ENCODE peak calls at places on chromosome 7, in seven cellular contexts. One of them, this sample, is unnamed. For H3K27me3, the result is how much of the 10 kb centered on the place peaks cover.

GRCh38 chr7:37117261-37117660 is 331.4 kb downstream of the ELMO1 start:
- DNase-seq in PC-3: no peak
- DNase-seq in suprapubic skin: no peak
- DNase-seq in gastrocnemius medialis: no peak
- DNase-seq in colonic mucosa: no peak
- DNase-seq in sigmoid colon: no peak
- DNase-seq in PC-9: no peak
- DNase-seq in this sample: no peak

GRCh38 chr7:74174606-74175082 is 488 bp downstream of the EIF4H start:
- DNase-seq in colonic mucosa: peak
- DNase-seq in gastrocnemius medialis: peak
- DNase-seq in PC-3: peak
- DNase-seq in PC-9: no peak
- DNase-seq in sigmoid colon: peak
- DNase-seq in suprapubic skin: peak
- DNase-seq in this sample: peak

GRCh38 chr7:76108540-76109233 is 60.8 kb downstream of the MDH2 start:
- DNase-seq in PC-3: peak
- DNase-seq in sigmoid colon: peak
- DNase-seq in colonic mucosa: peak
- DNase-seq in gastrocnemius medialis: no peak
- DNase-seq in suprapubic skin: no peak
- DNase-seq in PC-9: no peak
- DNase-seq in this sample: peak

GRCh38 chr7:134886353-134887057 is 99.8 kb upstream of the AGBL3 start:
- DNase-seq in PC-9: peak
- DNase-seq in PC-3: peak
- DNase-seq in gastrocnemius medialis: no peak
- DNase-seq in suprapubic skin: no peak
- DNase-seq in sigmoid colon: peak
- DNase-seq in colonic mucosa: no peak
- DNase-seq in this sample: peak

GRCh38 chr7:121084748-121085336 is 96.3 kb downstream of the CPED1 start:
- DNase-seq in suprapubic skin: no peak
- DNase-seq in gastrocnemius medialis: no peak
- DNase-seq in sigmoid colon: no peak
- DNase-seq in colonic mucosa: no peak
- DNase-seq in PC-9: peak
- DNase-seq in PC-3: peak
- DNase-seq in this sample: peak

GRCh38 chr7:121604627-121605296 is 208.7 kb upstream of the FAM3C start:
- DNase-seq in colonic mucosa: no peak
- DNase-seq in sigmoid colon: no peak
- DNase-seq in gastrocnemius medialis: no peak
- DNase-seq in suprapubic skin: no peak
- DNase-seq in PC-9: no peak
- DNase-seq in PC-3: no peak
- DNase-seq in this sample: no peak

GRCh38 chr7:36021367-36021766 is 131.7 kb upstream of the EEPD1 start:
- DNase-seq in colonic mucosa: no peak
- DNase-seq in gastrocnemius medialis: no peak
- DNase-seq in suprapubic skin: no peak
- DNase-seq in PC-3: peak
- DNase-seq in PC-9: no peak
- DNase-seq in sigmoid colon: no peak
- DNase-seq in this sample: no peak

GRCh38 chr7:97871659-97872024 is 566 bp downstream of the ASNS start:
- DNase-seq in sigmoid colon: no peak
- DNase-seq in gastrocnemius medialis: no peak
- DNase-seq in colonic mucosa: no peak
- DNase-seq in PC-3: peak
- DNase-seq in suprapubic skin: no peak
- DNase-seq in PC-9: no peak
- DNase-seq in this sample: peak

GRCh38 chr7:37410305-37411209 is 38.1 kb downstream of the ELMO1 start:
- DNase-seq in gastrocnemius medialis: no peak
- DNase-seq in sigmoid colon: no peak
- DNase-seq in PC-9: no peak
- DNase-seq in colonic mucosa: no peak
- DNase-seq in suprapubic skin: no peak
- DNase-seq in PC-3: no peak
- DNase-seq in this sample: no peak

GRCh38 chr7:12570529-12571461 is at the start of gene SCIN:
- DNase-seq in PC-9: no peak
- DNase-seq in suprapubic skin: no peak
- DNase-seq in colonic mucosa: peak
- DNase-seq in PC-3: peak
- DNase-seq in sigmoid colon: peak
- DNase-seq in gastrocnemius medialis: no peak
- DNase-seq in this sample: no peak

GRCh38 chr7:139982927-139983925 is 79.5 kb downstream of the PARP12 start:
- DNase-seq in PC-9: no peak
- DNase-seq in PC-3: no peak
- DNase-seq in gastrocnemius medialis: no peak
- DNase-seq in suprapubic skin: no peak
- DNase-seq in sigmoid colon: no peak
- DNase-seq in colonic mucosa: no peak
- DNase-seq in this sample: no peak

GRCh38 chr7:5629941-5630340 is 151.5 kb downstream of the RNF216 start:
- DNase-seq in colonic mucosa: no peak
- DNase-seq in sigmoid colon: no peak
- DNase-seq in gastrocnemius medialis: no peak
- DNase-seq in suprapubic skin: no peak
- DNase-seq in PC-3: peak
- DNase-seq in PC-9: peak
- DNase-seq in this sample: no peak

GRCh38 chr7:18212308-18212707 is 184.7 kb upstream of the PRPS1L1 start:
- DNase-seq in colonic mucosa: no peak
- DNase-seq in sigmoid colon: no peak
- DNase-seq in PC-9: no peak
- DNase-seq in suprapubic skin: no peak
- DNase-seq in PC-3: no peak
- DNase-seq in gastrocnemius medialis: no peak
- DNase-seq in this sample: no peak

GRCh38 chr7:92135100-92135429 is 788 bp upstream of the CYP51A1 start:
- DNase-seq in suprapubic skin: no peak
- DNase-seq in sigmoid colon: no peak
- DNase-seq in PC-9: no peak
- DNase-seq in gastrocnemius medialis: no peak
- DNase-seq in colonic mucosa: peak
- DNase-seq in PC-3: peak
- DNase-seq in this sample: peak

GRCh38 chr7:105010538-105011523 is 3.2 kb upstream of the KMT2E start:
- DNase-seq in PC-9: no peak
- DNase-seq in PC-3: no peak
- DNase-seq in colonic mucosa: no peak
- DNase-seq in suprapubic skin: no peak
- DNase-seq in gastrocnemius medialis: no peak
- DNase-seq in sigmoid colon: no peak
- DNase-seq in this sample: no peak

GRCh38 chr7:43198599-43199090 is 86.2 kb downstream of the HECW1 start:
- DNase-seq in sigmoid colon: no peak
- DNase-seq in gastrocnemius medialis: no peak
- DNase-seq in PC-3: no peak
- DNase-seq in suprapubic skin: no peak
- DNase-seq in colonic mucosa: no peak
- DNase-seq in PC-9: no peak
- DNase-seq in this sample: no peak

GRCh38 chr7:157468221-157469111 is 131.7 kb downstream of the DNAJB6 start:
- DNase-seq in gastrocnemius medialis: no peak
- DNase-seq in PC-9: no peak
- DNase-seq in sigmoid colon: peak
- DNase-seq in colonic mucosa: no peak
- DNase-seq in suprapubic skin: no peak
- DNase-seq in PC-3: peak
- DNase-seq in this sample: no peak

GRCh38 chr7:12571691-12572090 is 1.2 kb downstream of the SCIN start:
- DNase-seq in colonic mucosa: no peak
- DNase-seq in PC-9: peak
- DNase-seq in PC-3: peak
- DNase-seq in gastrocnemius medialis: no peak
- DNase-seq in suprapubic skin: no peak
- DNase-seq in sigmoid colon: no peak
- DNase-seq in this sample: no peak

GRCh38 chr7:29839302-29839701 is 33.0 kb downstream of the WIPF3 start:
- DNase-seq in gastrocnemius medialis: peak
- DNase-seq in suprapubic skin: peak
- DNase-seq in colonic mucosa: no peak
- DNase-seq in PC-9: no peak
- DNase-seq in PC-3: no peak
- DNase-seq in sigmoid colon: peak
- DNase-seq in this sample: peak

GRCh38 chr7:29807179-29807841 is 1.0 kb downstream of the WIPF3 start:
- DNase-seq in sigmoid colon: no peak
- DNase-seq in PC-3: peak
- DNase-seq in PC-9: peak
- DNase-seq in gastrocnemius medialis: peak
- DNase-seq in colonic mucosa: peak
- DNase-seq in suprapubic skin: no peak
- DNase-seq in this sample: peak

GRCh38 chr7:55120501-55121198 is 101.8 kb downstream of the EGFR start:
- DNase-seq in PC-3: peak
- DNase-seq in PC-9: peak
- DNase-seq in suprapubic skin: no peak
- DNase-seq in sigmoid colon: no peak
- DNase-seq in gastrocnemius medialis: no peak
- DNase-seq in colonic mucosa: no peak
- DNase-seq in this sample: no peak

DNA sequence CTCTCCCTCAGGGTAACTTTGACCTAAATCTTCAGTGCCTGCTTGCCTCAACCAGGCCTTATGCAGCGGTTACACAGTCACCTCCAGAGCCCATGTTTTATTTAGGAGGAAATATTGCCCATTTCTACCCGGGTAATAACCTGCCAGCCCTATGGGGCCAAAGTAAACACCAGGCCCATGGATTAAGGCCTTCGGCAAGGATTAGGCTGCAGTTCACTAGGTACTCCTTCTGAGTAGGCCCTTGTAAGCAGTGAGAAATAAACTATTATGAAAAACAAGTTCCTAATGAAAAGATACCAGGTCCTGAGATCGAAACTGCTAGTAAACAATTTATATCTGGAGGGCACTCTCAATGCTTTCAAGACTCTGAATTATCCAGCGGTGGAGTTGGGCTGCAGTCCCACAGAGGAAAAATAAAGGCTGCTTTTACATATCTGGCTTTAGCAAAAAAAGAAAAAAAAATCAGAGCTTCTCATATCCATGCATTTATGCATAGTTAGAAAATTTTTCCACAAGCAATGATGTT is 3.7 kb upstream of the HOXA10 start:
- DNase-seq in PC-3: no peak
- DNase-seq in sigmoid colon: no peak
- DNase-seq in gastrocnemius medialis: no peak
- DNase-seq in suprapubic skin: peak
- DNase-seq in PC-9: no peak
- DNase-seq in colonic mucosa: no peak
- DNase-seq in this sample: no peak
- H3K4me3 ChIP-seq in PC-3: peak
- H3K4me3 ChIP-seq in sigmoid colon: peak
- H3K4me3 ChIP-seq in gastrocnemius medialis: peak
- H3K4me3 ChIP-seq in suprapubic skin: peak
- H3K4me3 ChIP-seq in PC-9: no peak
- H3K4me3 ChIP-seq in colonic mucosa: peak
- H3K4me3 ChIP-seq in this sample: peak

DNA sequence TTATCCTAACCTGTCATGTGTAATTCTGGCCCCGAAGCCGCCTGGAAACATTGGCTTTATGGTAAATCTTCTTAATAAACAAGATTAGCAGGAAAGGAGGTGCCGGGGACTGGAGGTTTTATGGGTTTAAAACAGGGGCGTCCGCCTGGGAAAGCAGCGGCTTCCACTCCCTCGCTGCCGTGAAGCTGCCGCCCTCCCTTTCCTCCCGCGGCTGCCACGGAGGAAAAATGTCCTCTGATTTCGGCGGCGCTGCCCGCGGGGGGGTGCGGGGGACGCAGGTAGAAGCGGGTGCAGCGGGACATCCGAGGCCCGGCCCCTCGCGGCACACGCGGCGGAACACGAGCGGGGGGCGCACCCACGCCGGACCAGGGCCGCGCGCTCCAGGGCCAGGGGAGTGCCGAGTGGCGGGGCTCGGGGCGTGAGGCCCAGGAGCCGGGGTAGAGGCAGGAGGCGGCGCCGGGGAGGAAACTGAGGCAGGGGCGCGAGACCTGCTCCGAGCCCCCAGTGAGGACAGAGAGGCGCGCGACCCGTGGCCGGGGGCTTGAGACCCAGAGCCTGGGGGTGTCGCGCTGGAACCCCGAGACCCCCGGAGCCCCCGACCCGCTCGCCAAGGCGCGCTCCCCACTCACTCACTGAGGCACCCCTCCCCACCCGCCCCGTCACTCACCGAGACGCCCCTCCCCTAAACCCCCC is 978 bp downstream of the PTPRN2 start:
- DNase-seq in suprapubic skin: no peak
- DNase-seq in PC-9: no peak
- DNase-seq in sigmoid colon: no peak
- DNase-seq in gastrocnemius medialis: no peak
- DNase-seq in PC-3: no peak
- DNase-seq in colonic mucosa: no peak
- DNase-seq in this sample: no peak
- H3K27me3 ChIP-seq in suprapubic skin: half or more
- H3K27me3 ChIP-seq in PC-9: half or more
- H3K27me3 ChIP-seq in sigmoid colon: under half
- H3K27me3 ChIP-seq in gastrocnemius medialis: under half
- H3K27me3 ChIP-seq in PC-3: under half
- H3K27me3 ChIP-seq in colonic mucosa: under half
- H3K27me3 ChIP-seq in this sample: under half

GRCh38 chr7:2523941-2524807 is 4.6 kb downstream of the LFNG start:
- DNase-seq in suprapubic skin: no peak
- DNase-seq in PC-9: peak
- DNase-seq in PC-3: peak
- DNase-seq in colonic mucosa: peak
- DNase-seq in sigmoid colon: no peak
- DNase-seq in gastrocnemius medialis: no peak
- DNase-seq in this sample: no peak

GRCh38 chr7:2521952-2522591 is 2.5 kb downstream of the LFNG start:
- DNase-seq in PC-9: no peak
- DNase-seq in PC-3: peak
- DNase-seq in sigmoid colon: no peak
- DNase-seq in gastrocnemius medialis: no peak
- DNase-seq in colonic mucosa: peak
- DNase-seq in suprapubic skin: no peak
- DNase-seq in this sample: no peak

GRCh38 chr7:2523461-2523905 is 3.9 kb downstream of the LFNG start:
- DNase-seq in colonic mucosa: peak
- DNase-seq in suprapubic skin: no peak
- DNase-seq in PC-9: peak
- DNase-seq in sigmoid colon: no peak
- DNase-seq in PC-3: peak
- DNase-seq in gastrocnemius medialis: no peak
- DNase-seq in this sample: no peak

GRCh38 chr7:2521341-2521745 is 1.8 kb downstream of the LFNG start:
- DNase-seq in colonic mucosa: no peak
- DNase-seq in sigmoid colon: no peak
- DNase-seq in suprapubic skin: no peak
- DNase-seq in gastrocnemius medialis: no peak
- DNase-seq in PC-3: no peak
- DNase-seq in PC-9: no peak
- DNase-seq in this sample: no peak

GRCh38 chr7:2522780-2523433 is 3.3 kb downstream of the LFNG start:
- DNase-seq in gastrocnemius medialis: no peak
- DNase-seq in sigmoid colon: no peak
- DNase-seq in colonic mucosa: peak
- DNase-seq in PC-9: peak
- DNase-seq in PC-3: peak
- DNase-seq in suprapubic skin: no peak
- DNase-seq in this sample: no peak
- H3K4me3 ChIP-seq in gastrocnemius medialis: peak
- H3K4me3 ChIP-seq in sigmoid colon: peak
- H3K4me3 ChIP-seq in colonic mucosa: peak
- H3K4me3 ChIP-seq in PC-9: peak
- H3K4me3 ChIP-seq in PC-3: no peak
- H3K4me3 ChIP-seq in suprapubic skin: peak
- H3K4me3 ChIP-seq in this sample: no peak

GRCh38 chr7:94064541-94065191 is 60.5 kb upstream of the BET1 start:
- DNase-seq in sigmoid colon: no peak
- DNase-seq in suprapubic skin: no peak
- DNase-seq in colonic mucosa: no peak
- DNase-seq in PC-3: peak
- DNase-seq in PC-9: peak
- DNase-seq in gastrocnemius medialis: no peak
- DNase-seq in this sample: no peak
- H3K27me3 ChIP-seq in sigmoid colon: under half
- H3K27me3 ChIP-seq in suprapubic skin: under half
- H3K27me3 ChIP-seq in colonic mucosa: under half
- H3K27me3 ChIP-seq in PC-3: under half
- H3K27me3 ChIP-seq in PC-9: under half
- H3K27me3 ChIP-seq in gastrocnemius medialis: under half
- H3K27me3 ChIP-seq in this sample: under half

This sample was measured in ovary.